ENCODE peak calls at places on chromosomes 2 and 18, in ten cellular contexts. One of them, this sample, is unnamed.

GRCh38 chr2:54955674-54956391 is 94.4 kb downstream of the RTN4 start:
- DNase-seq in OCI-LY7: no peak
- DNase-seq in GM23338: no peak
- DNase-seq in psoas muscle: no peak
- DNase-seq in fibroblast of the aortic adventitia: no peak
- DNase-seq in ascending aorta: no peak
- DNase-seq in A549: no peak
- DNase-seq in cardiac fibroblast: peak
- DNase-seq in heart left ventricle: no peak
- DNase-seq in breast epithelium: no peak
- DNase-seq in this sample: no peak

GRCh38 chr2:100786297-100786658 is 33.7 kb upstream of the NPAS2 start:
- DNase-seq in OCI-LY7: no peak
- DNase-seq in GM23338: no peak
- DNase-seq in psoas muscle: no peak
- DNase-seq in fibroblast of the aortic adventitia: peak
- DNase-seq in ascending aorta: no peak
- DNase-seq in A549: peak
- DNase-seq in cardiac fibroblast: peak
- DNase-seq in heart left ventricle: no peak
- DNase-seq in breast epithelium: peak
- DNase-seq in this sample: no peak

GRCh38 chr18:9536354-9537152 is 61.2 kb downstream of the RALBP1 start:
- DNase-seq in OCI-LY7: no peak
- DNase-seq in GM23338: no peak
- DNase-seq in psoas muscle: no peak
- DNase-seq in fibroblast of the aortic adventitia: no peak
- DNase-seq in ascending aorta: no peak
- DNase-seq in A549: no peak
- DNase-seq in cardiac fibroblast: no peak
- DNase-seq in heart left ventricle: no peak
- DNase-seq in breast epithelium: no peak
- DNase-seq in this sample: no peak

GRCh38 chr2:127083819-127084503 is 23.0 kb downstream of the BIN1 start:
- DNase-seq in OCI-LY7: no peak
- DNase-seq in GM23338: no peak
- DNase-seq in psoas muscle: peak
- DNase-seq in fibroblast of the aortic adventitia: peak
- DNase-seq in ascending aorta: no peak
- DNase-seq in A549: no peak
- DNase-seq in cardiac fibroblast: peak
- DNase-seq in heart left ventricle: peak
- DNase-seq in breast epithelium: peak
- DNase-seq in this sample: no peak

GRCh38 chr2:112642961-112643360 is 2.8 kb upstream of the SLC20A1 start:
- DNase-seq in OCI-LY7: no peak
- DNase-seq in GM23338: no peak
- DNase-seq in psoas muscle: no peak
- DNase-seq in fibroblast of the aortic adventitia: no peak
- DNase-seq in ascending aorta: no peak
- DNase-seq in A549: no peak
- DNase-seq in cardiac fibroblast: no peak
- DNase-seq in heart left ventricle: no peak
- DNase-seq in breast epithelium: no peak
- DNase-seq in this sample: no peak

GRCh38 chr2:1685957-1686783 is 58.1 kb downstream of the PXDN start:
- DNase-seq in OCI-LY7: no peak
- DNase-seq in GM23338: peak
- DNase-seq in psoas muscle: no peak
- DNase-seq in fibroblast of the aortic adventitia: no peak
- DNase-seq in ascending aorta: no peak
- DNase-seq in A549: peak
- DNase-seq in cardiac fibroblast: no peak
- DNase-seq in heart left ventricle: no peak
- DNase-seq in breast epithelium: no peak
- DNase-seq in this sample: no peak

GRCh38 chr2:52145005-52145404 is 1113.1 kb upstream of the NRXN1 start:
- DNase-seq in OCI-LY7: no peak
- DNase-seq in GM23338: no peak
- DNase-seq in psoas muscle: no peak
- DNase-seq in fibroblast of the aortic adventitia: peak
- DNase-seq in ascending aorta: no peak
- DNase-seq in A549: no peak
- DNase-seq in cardiac fibroblast: no peak
- DNase-seq in heart left ventricle: no peak
- DNase-seq in breast epithelium: no peak
- DNase-seq in this sample: no peak

GRCh38 chr2:202249521-202249850 is 11.1 kb upstream of the SUMO1 start:
- DNase-seq in OCI-LY7: no peak
- DNase-seq in GM23338: no peak
- DNase-seq in psoas muscle: peak
- DNase-seq in fibroblast of the aortic adventitia: no peak
- DNase-seq in ascending aorta: no peak
- DNase-seq in A549: no peak
- DNase-seq in cardiac fibroblast: no peak
- DNase-seq in heart left ventricle: no peak
- DNase-seq in breast epithelium: no peak
- DNase-seq in this sample: no peak

GRCh38 chr2:26173596-26174482 is 951 bp downstream of the GAREM2 start:
- DNase-seq in OCI-LY7: no peak
- DNase-seq in GM23338: peak
- DNase-seq in psoas muscle: no peak
- DNase-seq in fibroblast of the aortic adventitia: no peak
- DNase-seq in ascending aorta: no peak
- DNase-seq in A549: no peak
- DNase-seq in cardiac fibroblast: no peak
- DNase-seq in heart left ventricle: no peak
- DNase-seq in breast epithelium: no peak
- DNase-seq in this sample: no peak

DNA sequence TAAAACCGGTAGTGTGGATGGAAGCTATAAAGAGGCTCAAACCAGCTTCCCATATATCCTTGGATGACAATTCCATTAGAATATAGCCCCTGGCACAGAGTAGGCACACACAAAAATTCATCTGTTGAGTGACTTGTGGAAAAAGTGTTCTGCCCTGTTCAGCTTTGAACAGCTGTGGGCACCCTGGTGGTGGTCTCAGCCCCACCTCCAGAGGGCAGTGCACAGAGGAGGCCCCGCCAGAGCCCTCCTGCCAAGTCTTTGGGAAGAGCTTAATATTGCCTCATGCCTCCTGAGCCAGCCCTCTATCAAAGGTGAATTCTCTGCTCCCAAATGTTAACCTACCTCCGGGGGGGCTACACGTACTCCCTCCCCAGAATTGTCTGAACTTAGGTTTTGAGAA is 30.4 kb downstream of the EPAS1 start:
- DNase-seq in OCI-LY7: no peak
- DNase-seq in GM23338: no peak
- DNase-seq in psoas muscle: no peak
- DNase-seq in fibroblast of the aortic adventitia: no peak
- DNase-seq in ascending aorta: no peak
- DNase-seq in A549: no peak
- DNase-seq in cardiac fibroblast: no peak
- DNase-seq in heart left ventricle: no peak
- DNase-seq in breast epithelium: no peak
- DNase-seq in this sample: no peak
- TF ChIP-seq CTCF in OCI-LY7: peak
- TF ChIP-seq CTCF in GM23338: peak
- TF ChIP-seq CTCF in psoas muscle: no peak
- TF ChIP-seq CTCF in fibroblast of the aortic adventitia: no peak
- TF ChIP-seq CTCF in ascending aorta: no peak
- TF ChIP-seq CTCF in A549: peak
- TF ChIP-seq CTCF in cardiac fibroblast: peak
- TF ChIP-seq CTCF in heart left ventricle: no peak
- TF ChIP-seq CTCF in breast epithelium: no peak
- TF ChIP-seq CTCF in this sample: peak

GRCh38 chr2:65686928-65687521 is 254.6 kb upstream of the SPRED2 start:
- DNase-seq in OCI-LY7: peak
- DNase-seq in GM23338: peak
- DNase-seq in psoas muscle: no peak
- DNase-seq in fibroblast of the aortic adventitia: no peak
- DNase-seq in ascending aorta: no peak
- DNase-seq in A549: no peak
- DNase-seq in cardiac fibroblast: no peak
- DNase-seq in heart left ventricle: no peak
- DNase-seq in breast epithelium: no peak
- DNase-seq in this sample: no peak
- TF ChIP-seq CTCF in OCI-LY7: peak
- TF ChIP-seq CTCF in GM23338: peak
- TF ChIP-seq CTCF in psoas muscle: peak
- TF ChIP-seq CTCF in fibroblast of the aortic adventitia: no peak
- TF ChIP-seq CTCF in ascending aorta: no peak
- TF ChIP-seq CTCF in A549: peak
- TF ChIP-seq CTCF in cardiac fibroblast: no peak
- TF ChIP-seq CTCF in heart left ventricle: no peak
- TF ChIP-seq CTCF in breast epithelium: no peak
- TF ChIP-seq CTCF in this sample: peak

DNA sequence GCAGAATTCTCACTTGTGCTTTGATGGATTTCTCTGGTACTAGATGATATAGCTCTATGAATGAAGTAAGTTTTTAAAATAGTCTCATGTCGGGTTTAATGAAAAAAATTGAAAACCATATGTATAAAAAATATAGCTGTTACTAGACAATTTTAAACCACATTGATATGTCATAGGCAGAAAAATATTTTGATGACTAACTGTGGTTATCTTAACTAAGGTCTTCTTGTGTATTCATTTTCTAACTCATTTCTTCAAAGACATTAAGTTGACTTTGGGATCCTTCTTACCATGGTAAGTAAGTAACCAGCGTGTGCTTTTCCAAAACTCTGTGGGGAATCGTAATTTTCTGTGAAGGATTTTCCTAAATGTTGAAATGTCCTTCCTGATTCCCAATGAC is 160.9 kb upstream of the COL3A1 start:
- DNase-seq in OCI-LY7: no peak
- DNase-seq in GM23338: no peak
- DNase-seq in psoas muscle: no peak
- DNase-seq in fibroblast of the aortic adventitia: peak
- DNase-seq in ascending aorta: no peak
- DNase-seq in A549: no peak
- DNase-seq in cardiac fibroblast: peak
- DNase-seq in heart left ventricle: no peak
- DNase-seq in breast epithelium: no peak
- DNase-seq in this sample: no peak
- TF ChIP-seq CTCF in OCI-LY7: no peak
- TF ChIP-seq CTCF in GM23338: no peak
- TF ChIP-seq CTCF in psoas muscle: no peak
- TF ChIP-seq CTCF in fibroblast of the aortic adventitia: no peak
- TF ChIP-seq CTCF in ascending aorta: no peak
- TF ChIP-seq CTCF in A549: no peak
- TF ChIP-seq CTCF in cardiac fibroblast: no peak
- TF ChIP-seq CTCF in heart left ventricle: no peak
- TF ChIP-seq CTCF in breast epithelium: no peak
- TF ChIP-seq CTCF in this sample: no peak

DNA sequence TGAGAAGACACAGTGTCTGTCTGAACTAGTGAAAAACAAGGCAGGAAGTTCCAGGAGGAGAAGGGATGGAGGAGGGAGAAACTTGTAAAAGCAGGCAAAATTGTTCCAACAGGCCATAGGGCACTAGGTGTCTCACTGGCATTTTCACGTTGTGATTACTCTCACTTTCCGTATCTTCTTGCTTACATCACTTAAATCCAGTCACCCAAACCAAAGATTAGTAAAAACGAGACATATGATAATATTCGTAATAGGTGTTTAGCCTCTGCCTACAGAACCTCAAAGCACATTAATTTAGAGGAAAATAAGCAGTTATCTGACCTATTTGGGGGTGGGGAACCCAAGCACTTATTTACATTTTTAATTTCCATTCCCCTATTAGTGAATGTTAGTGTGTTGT is 78.3 kb downstream of the POU3F3 start:
- DNase-seq in OCI-LY7: no peak
- DNase-seq in GM23338: no peak
- DNase-seq in psoas muscle: no peak
- DNase-seq in fibroblast of the aortic adventitia: no peak
- DNase-seq in ascending aorta: no peak
- DNase-seq in A549: no peak
- DNase-seq in cardiac fibroblast: no peak
- DNase-seq in heart left ventricle: no peak
- DNase-seq in breast epithelium: no peak
- DNase-seq in this sample: no peak
- TF ChIP-seq CTCF in OCI-LY7: no peak
- TF ChIP-seq CTCF in GM23338: no peak
- TF ChIP-seq CTCF in psoas muscle: no peak
- TF ChIP-seq CTCF in fibroblast of the aortic adventitia: no peak
- TF ChIP-seq CTCF in ascending aorta: no peak
- TF ChIP-seq CTCF in A549: no peak
- TF ChIP-seq CTCF in cardiac fibroblast: no peak
- TF ChIP-seq CTCF in heart left ventricle: no peak
- TF ChIP-seq CTCF in breast epithelium: no peak
- TF ChIP-seq CTCF in this sample: no peak

GRCh38 chr2:212528106-212528856 is 10.3 kb downstream of the ERBB4 start:
- DNase-seq in OCI-LY7: no peak
- DNase-seq in GM23338: no peak
- DNase-seq in psoas muscle: no peak
- DNase-seq in fibroblast of the aortic adventitia: no peak
- DNase-seq in ascending aorta: no peak
- DNase-seq in A549: no peak
- DNase-seq in cardiac fibroblast: no peak
- DNase-seq in heart left ventricle: peak
- DNase-seq in breast epithelium: no peak
- DNase-seq in this sample: no peak
- TF ChIP-seq CTCF in OCI-LY7: peak
- TF ChIP-seq CTCF in GM23338: peak
- TF ChIP-seq CTCF in psoas muscle: no peak
- TF ChIP-seq CTCF in fibroblast of the aortic adventitia: peak
- TF ChIP-seq CTCF in ascending aorta: no peak
- TF ChIP-seq CTCF in A549: no peak
- TF ChIP-seq CTCF in cardiac fibroblast: no peak
- TF ChIP-seq CTCF in heart left ventricle: no peak
- TF ChIP-seq CTCF in breast epithelium: no peak
- TF ChIP-seq CTCF in this sample: peak

DNA sequence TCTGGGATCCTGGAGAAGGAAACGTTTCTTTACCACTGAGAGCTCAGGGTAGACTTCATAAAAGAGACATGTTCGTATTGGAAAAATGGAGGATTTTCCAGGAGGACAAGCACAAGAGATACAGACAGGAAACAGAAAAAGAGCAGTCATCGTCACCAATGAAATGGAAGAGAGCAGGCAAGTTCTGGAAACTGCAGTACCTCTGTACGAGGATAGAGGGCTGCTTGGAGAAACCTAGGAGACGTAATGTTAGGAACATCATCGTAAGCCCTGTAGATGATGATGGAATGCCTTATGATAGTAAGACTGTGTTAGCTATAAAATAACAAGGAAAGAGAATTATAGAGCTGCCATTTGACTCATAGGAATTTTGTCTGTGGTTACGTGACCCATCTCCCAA is 121.1 kb upstream of the KLHL14 start:
- DNase-seq in OCI-LY7: no peak
- DNase-seq in GM23338: peak
- DNase-seq in psoas muscle: no peak
- DNase-seq in fibroblast of the aortic adventitia: no peak
- DNase-seq in ascending aorta: no peak
- DNase-seq in A549: peak
- DNase-seq in cardiac fibroblast: no peak
- DNase-seq in heart left ventricle: no peak
- DNase-seq in breast epithelium: no peak
- DNase-seq in this sample: no peak
- TF ChIP-seq CTCF in OCI-LY7: peak
- TF ChIP-seq CTCF in GM23338: peak
- TF ChIP-seq CTCF in psoas muscle: no peak
- TF ChIP-seq CTCF in fibroblast of the aortic adventitia: peak
- TF ChIP-seq CTCF in ascending aorta: no peak
- TF ChIP-seq CTCF in A549: no peak
- TF ChIP-seq CTCF in cardiac fibroblast: peak
- TF ChIP-seq CTCF in heart left ventricle: no peak
- TF ChIP-seq CTCF in breast epithelium: no peak
- TF ChIP-seq CTCF in this sample: peak

GRCh38 chr2:70503896-70504295 is 49.7 kb downstream of the TGFA start:
- DNase-seq in OCI-LY7: no peak
- DNase-seq in GM23338: no peak
- DNase-seq in psoas muscle: no peak
- DNase-seq in fibroblast of the aortic adventitia: no peak
- DNase-seq in ascending aorta: no peak
- DNase-seq in A549: no peak
- DNase-seq in cardiac fibroblast: no peak
- DNase-seq in heart left ventricle: no peak
- DNase-seq in breast epithelium: no peak
- DNase-seq in this sample: no peak
- TF ChIP-seq CTCF in OCI-LY7: no peak
- TF ChIP-seq CTCF in GM23338: no peak
- TF ChIP-seq CTCF in psoas muscle: no peak
- TF ChIP-seq CTCF in fibroblast of the aortic adventitia: no peak
- TF ChIP-seq CTCF in ascending aorta: no peak
- TF ChIP-seq CTCF in A549: no peak
- TF ChIP-seq CTCF in cardiac fibroblast: no peak
- TF ChIP-seq CTCF in heart left ventricle: no peak
- TF ChIP-seq CTCF in breast epithelium: no peak
- TF ChIP-seq CTCF in this sample: no peak

This sample was measured in neural crest cell.